ENCODE peak calls at places on chromosome 2, in nine cellular contexts. One of them, this sample, is unnamed.

GRCh38 chr2:58562281-58562680 is 321.2 kb upstream of the FANCL start:
- DNase-seq in adipocyte: peak; percentile 11
- DNase-seq in fibroblast of the conjunctiva: no peak
- DNase-seq in astrocyte of the spinal cord: peak; percentile 34
- DNase-seq in smooth muscle cell of the brain vasculature: no peak
- DNase-seq in stimulated activated CD4-positive, alpha-beta T cell treated with anti-CD3 and anti-CD28 coated beads, TNF-alpha, amount 100 ng/mL, for 1 hour: no peak
- DNase-seq in central memory CD4-positive, alpha-beta T cell: no peak
- DNase-seq in Right ventricle myocardium superior: no peak
- DNase-seq in tibial artery: no peak
- DNase-seq in this sample: peak; percentile 3

GRCh38 chr2:42971947-42972736 is 179.8 kb upstream of the HAAO start:
- DNase-seq in astrocyte of the spinal cord: no peak
- DNase-seq in central memory CD4-positive, alpha-beta T cell: no peak
- DNase-seq in fibroblast of the conjunctiva: no peak
- DNase-seq in Right ventricle myocardium superior: no peak
- DNase-seq in stimulated activated CD4-positive, alpha-beta T cell treated with anti-CD3 and anti-CD28 coated beads, TNF-alpha, amount 100 ng/mL, for 1 hour: no peak
- DNase-seq in smooth muscle cell of the brain vasculature: no peak
- DNase-seq in tibial artery: no peak
- DNase-seq in adipocyte: no peak
- DNase-seq in this sample: peak; percentile 78

GRCh38 chr2:86622409-86622877 is 1.2 kb downstream of the RNF103 start:
- DNase-seq in central memory CD4-positive, alpha-beta T cell: peak; percentile 9
- DNase-seq in stimulated activated CD4-positive, alpha-beta T cell treated with anti-CD3 and anti-CD28 coated beads, TNF-alpha, amount 100 ng/mL, for 1 hour: no peak
- DNase-seq in smooth muscle cell of the brain vasculature: no peak
- DNase-seq in tibial artery: peak; percentile 74
- DNase-seq in Right ventricle myocardium superior: peak; percentile 53
- DNase-seq in astrocyte of the spinal cord: peak; percentile 7
- DNase-seq in adipocyte: peak; percentile 61
- DNase-seq in fibroblast of the conjunctiva: no peak
- DNase-seq in this sample: peak; percentile 17

GRCh38 chr2:53174539-53174938 is 593.1 kb upstream of the CHAC2 start:
- DNase-seq in smooth muscle cell of the brain vasculature: no peak
- DNase-seq in tibial artery: no peak
- DNase-seq in fibroblast of the conjunctiva: no peak
- DNase-seq in stimulated activated CD4-positive, alpha-beta T cell treated with anti-CD3 and anti-CD28 coated beads, TNF-alpha, amount 100 ng/mL, for 1 hour: no peak
- DNase-seq in astrocyte of the spinal cord: no peak
- DNase-seq in central memory CD4-positive, alpha-beta T cell: no peak
- DNase-seq in Right ventricle myocardium superior: no peak
- DNase-seq in adipocyte: no peak
- DNase-seq in this sample: no peak

GRCh38 chr2:128416781-128417180 is 98.1 kb upstream of the HS6ST1 start:
- DNase-seq in smooth muscle cell of the brain vasculature: no peak
- DNase-seq in adipocyte: no peak
- DNase-seq in stimulated activated CD4-positive, alpha-beta T cell treated with anti-CD3 and anti-CD28 coated beads, TNF-alpha, amount 100 ng/mL, for 1 hour: no peak
- DNase-seq in fibroblast of the conjunctiva: no peak
- DNase-seq in Right ventricle myocardium superior: no peak
- DNase-seq in central memory CD4-positive, alpha-beta T cell: no peak
- DNase-seq in astrocyte of the spinal cord: no peak
- DNase-seq in tibial artery: peak; percentile 40
- DNase-seq in this sample: no peak

GRCh38 chr2:190996338-190996946 is 17.5 kb downstream of the STAT1 start:
- DNase-seq in astrocyte of the spinal cord: no peak
- DNase-seq in smooth muscle cell of the brain vasculature: no peak
- DNase-seq in fibroblast of the conjunctiva: no peak
- DNase-seq in stimulated activated CD4-positive, alpha-beta T cell treated with anti-CD3 and anti-CD28 coated beads, TNF-alpha, amount 100 ng/mL, for 1 hour: no peak
- DNase-seq in central memory CD4-positive, alpha-beta T cell: peak; percentile 32
- DNase-seq in Right ventricle myocardium superior: no peak
- DNase-seq in adipocyte: peak; percentile 48
- DNase-seq in tibial artery: no peak
- DNase-seq in this sample: peak; percentile 40

GRCh38 chr2:167943877-167944276 is 303.5 kb downstream of the STK39 start:
- DNase-seq in smooth muscle cell of the brain vasculature: no peak
- DNase-seq in Right ventricle myocardium superior: no peak
- DNase-seq in stimulated activated CD4-positive, alpha-beta T cell treated with anti-CD3 and anti-CD28 coated beads, TNF-alpha, amount 100 ng/mL, for 1 hour: no peak
- DNase-seq in central memory CD4-positive, alpha-beta T cell: no peak
- DNase-seq in fibroblast of the conjunctiva: no peak
- DNase-seq in astrocyte of the spinal cord: peak; percentile 29
- DNase-seq in adipocyte: no peak
- DNase-seq in tibial artery: no peak
- DNase-seq in this sample: peak; percentile 12

GRCh38 chr2:152585830-152586484 is 131.3 kb downstream of the PRPF40A start:
- DNase-seq in adipocyte: peak; percentile 89
- DNase-seq in astrocyte of the spinal cord: peak; percentile 95
- DNase-seq in Right ventricle myocardium superior: no peak
- DNase-seq in tibial artery: peak; percentile 71
- DNase-seq in central memory CD4-positive, alpha-beta T cell: no peak
- DNase-seq in stimulated activated CD4-positive, alpha-beta T cell treated with anti-CD3 and anti-CD28 coated beads, TNF-alpha, amount 100 ng/mL, for 1 hour: no peak
- DNase-seq in smooth muscle cell of the brain vasculature: peak; percentile 70
- DNase-seq in fibroblast of the conjunctiva: peak; percentile 96
- DNase-seq in this sample: peak; percentile 97

GRCh38 chr2:29579495-29580178 is 341.7 kb downstream of the ALK start:
- DNase-seq in Right ventricle myocardium superior: no peak
- DNase-seq in smooth muscle cell of the brain vasculature: no peak
- DNase-seq in astrocyte of the spinal cord: no peak
- DNase-seq in central memory CD4-positive, alpha-beta T cell: no peak
- DNase-seq in tibial artery: no peak
- DNase-seq in adipocyte: peak; percentile 10
- DNase-seq in fibroblast of the conjunctiva: no peak
- DNase-seq in stimulated activated CD4-positive, alpha-beta T cell treated with anti-CD3 and anti-CD28 coated beads, TNF-alpha, amount 100 ng/mL, for 1 hour: no peak
- DNase-seq in this sample: no peak

This sample was measured in AG10803.